ENCODE peak calls at places on chromosome 16, in seven cellular contexts. L is HFFc6; A is NCI-H446 treated with DMSO at 0.1 percent for 48 hours; Q is stomach; B is stimulated activated CD4-positive, alpha-beta T cell treated with anti-CD3 and anti-CD28 coated beads, Interleukin-4, amount 100 ng/mL, for 1 hour; V is GM13976; Z is thoracic aorta. C is an unnamed sample.

GRCh38 chr16:80591071-80591935 is 50.5 kb downstream of the DYNLRB2 start:
- DNase-seq in Q (no peak), V (no peak), L (no peak), A (no peak), B (no peak), Z (no peak), C (no peak)

GRCh38 chr16:14658063-14658462 is 25.3 kb downstream of the BFAR start:
- DNase-seq in L (no peak), Z (no peak), A (no peak), Q (no peak), V (peak; percentile 65), B (no peak), C (no peak)

GRCh38 chr16:89448656-89449055 is 41.7 kb downstream of the ANKRD11 start:
- DNase-seq in Q (peak; percentile 83), A (no peak), V (no peak), B (no peak), L (no peak), Z (no peak), C (no peak)

GRCh38 chr16:48862087-48862532 is 252.1 kb upstream of the N4BP1 start:
- DNase-seq in Q (no peak), V (no peak), Z (no peak), L (peak; percentile 13), B (no peak), A (no peak), C (peak; percentile 56)

GRCh38 chr16:26645629-26646028 is 421.1 kb upstream of the C16orf82 start:
- DNase-seq in Z (no peak), A (no peak), V (no peak), L (no peak), Q (no peak), B (peak; percentile 52), C (no peak)

GRCh38 chr16:28513484-28514181 is 7.0 kb upstream of the IL27 start:
- DNase-seq in L (no peak), Z (no peak), A (no peak), B (no peak), V (no peak), Q (no peak), C (no peak)

GRCh38 chr16:4362476-4363250 is 9.0 kb upstream of the VASN start:
- DNase-seq in B (no peak), Z (no peak), L (no peak), A (no peak), Q (no peak), V (no peak), C (no peak)

GRCh38 chr16:89924298-89924924 is 1.3 kb downstream of the TUBB3 start:
- DNase-seq in Z (no peak), B (no peak), Q (no peak), A (peak; percentile 37), L (peak; percentile 52), V (no peak), C (peak; percentile 45)

GRCh38 chr16:4847774-4848587 is 700 bp downstream of the UBN1 start:
- DNase-seq in A (no peak), B (peak; percentile 38), Q (peak; percentile 73), L (peak; percentile 61), V (peak; percentile 60), Z (no peak), C (peak; percentile 63)

GRCh38 chr16:81266680-81267095 is 28.2 kb downstream of the BCO1 start:
- DNase-seq in V (no peak), Q (peak; percentile 69), B (no peak), L (no peak), Z (no peak), A (no peak), C (no peak)